ENCODE peak calls at places on chromosomes 5 and 9, in five cellular contexts. F, N, Y, L and S are unnamed samples.

GRCh38 chr5:142360607-142361120 is 35.8 kb upstream of the SPRY4 start:
- DNase-seq in F (no peak), N (peak), Y (peak), L (no peak), S (peak)

GRCh38 chr5:149018909-149019443 is 43.9 kb downstream of the SH3TC2 start:
- DNase-seq in F (no peak), N (no peak), Y (no peak), L (no peak), S (no peak)

GRCh38 chr5:132190161-132190817 is 37.4 kb downstream of the P4HA2 start:
- DNase-seq in F (peak), N (peak), Y (peak), L (peak), S (peak)

GRCh38 chr5:142977363-142978051 is 207.3 kb downstream of the ARHGAP26 start:
- DNase-seq in F (no peak), N (no peak), Y (no peak), L (peak), S (no peak)

GRCh38 chr5:177312649-177313181 is 1.0 kb upstream of the MXD3 start:
- DNase-seq in F (peak), N (peak), Y (no peak), L (peak), S (peak)

GRCh38 chr5:56206126-56206525 is 27.0 kb downstream of the ANKRD55 start:
- DNase-seq in F (no peak), N (no peak), Y (no peak), L (no peak), S (no peak)

GRCh38 chr5:138981131-138981530 is 106.0 kb upstream of the LRRTM2 start:
- DNase-seq in F (no peak), N (no peak), Y (no peak), L (no peak), S (no peak)

GRCh38 chr5:96616801-96617200 is 45.4 kb upstream of the CAST start:
- DNase-seq in F (no peak), N (no peak), Y (no peak), L (no peak), S (no peak)

GRCh38 chr9:75140261-75140660 is 51.9 kb downstream of the OSTF1 start:
- DNase-seq in F (no peak), N (no peak), Y (no peak), L (no peak), S (no peak)

GRCh38 chr9:123296174-123296573 is 27.8 kb upstream of the STRBP start:
- DNase-seq in F (no peak), N (no peak), Y (no peak), L (no peak), S (no peak)

GRCh38 chr9:23538060-23538387 is 288.0 kb downstream of the ELAVL2 start:
- DNase-seq in F (no peak), N (no peak), Y (no peak), L (no peak), S (no peak)

GRCh38 chr9:101184813-101185278 is 156.3 kb downstream of the PLPPR1 start:
- DNase-seq in F (no peak), N (no peak), Y (peak), L (no peak), S (no peak)

GRCh38 chr9:34653131-34653530 is 1.1 kb downstream of the IL11RA start:
- DNase-seq in F (no peak), N (no peak), Y (no peak), L (no peak), S (no peak)

GRCh38 chr5:138702166-138702826 is 50.9 kb upstream of the CTNNA1 start:
- DNase-seq in F (no peak), N (no peak), Y (no peak), L (no peak), S (no peak)

GRCh38 chr5:24353606-24354005 is 291.2 kb downstream of the CDH10 start:
- DNase-seq in F (no peak), N (no peak), Y (no peak), L (no peak), S (no peak)

GRCh38 chr9:18189876-18190670 is 283.9 kb upstream of the ADAMTSL1 start:
- DNase-seq in F (no peak), N (no peak), Y (peak), L (no peak), S (no peak)

GRCh38 chr9:131731237-131731995 is 8.5 kb downstream of the RAPGEF1 start:
- DNase-seq in F (no peak), N (no peak), Y (no peak), L (no peak), S (no peak)

GRCh38 chr9:121075251-121076036 is 689 bp downstream of the CNTRL start:
- DNase-seq in F (no peak), N (no peak), Y (peak), L (peak), S (no peak)

GRCh38 chr5:57532513-57533497 is 50.2 kb upstream of the ACTBL2 start:
- DNase-seq in F (no peak), N (no peak), Y (no peak), L (no peak), S (no peak)

GRCh38 chr9:126516936-126517750 is 96.6 kb upstream of the LMX1B start:
- DNase-seq in F (no peak), N (peak), Y (peak), L (peak), S (no peak)

GRCh38 chr5:51657340-51658240 is 274.3 kb downstream of the ISL1 start:
- DNase-seq in F (no peak), N (no peak), Y (no peak), L (no peak), S (no peak)

GRCh38 chr9:122179690-122180074 is 20.0 kb downstream of the MORN5 start:
- DNase-seq in F (no peak), N (no peak), Y (no peak), L (no peak), S (no peak)

GRCh38 chr9:88425538-88425950 is 37.3 kb downstream of the SPIN1 start:
- DNase-seq in F (no peak), N (no peak), Y (no peak), L (no peak), S (no peak)

GRCh38 chr9:16824545-16825041 is 45.9 kb downstream of the BNC2 start:
- DNase-seq in F (no peak), N (no peak), Y (no peak), L (no peak), S (no peak)

GRCh38 chr5:168771698-168772097 is 192.5 kb upstream of the PANK3 start:
- DNase-seq in F (no peak), N (no peak), Y (no peak), L (no peak), S (no peak)

GRCh38 chr5:169629847-169630548 is 7.1 kb upstream of the DOCK2 start:
- DNase-seq in F (no peak), N (no peak), Y (no peak), L (no peak), S (no peak)

GRCh38 chr5:14252793-14253192 is 109.7 kb downstream of the TRIO start:
- DNase-seq in F (no peak), N (no peak), Y (no peak), L (no peak), S (no peak)

GRCh38 chr9:79731483-79731882 is 159.7 kb downstream of the TLE4 start:
- DNase-seq in F (peak), N (no peak), Y (no peak), L (peak), S (no peak)

GRCh38 chr5:143931389-143931984 is 119.5 kb downstream of the HMHB1 start:
- DNase-seq in F (no peak), N (no peak), Y (no peak), L (no peak), S (no peak)

GRCh38 chr9:31137151-31137849 is 1247.1 kb upstream of the ACO1 start:
- DNase-seq in F (no peak), N (no peak), Y (no peak), L (no peak), S (no peak)

GRCh38 chr5:95285406-95285761 is 490 bp upstream of the MCTP1 start:
- DNase-seq in F (no peak), N (no peak), Y (peak), L (no peak), S (peak)

GRCh38 chr5:114782869-114783268 is 386.8 kb downstream of the TRIM36 start:
- DNase-seq in F (no peak), N (no peak), Y (no peak), L (no peak), S (no peak)

GRCh38 chr9:618478-618877 is 223.0 kb upstream of the DMRT1 start:
- DNase-seq in F (no peak), N (no peak), Y (no peak), L (no peak), S (no peak)

GRCh38 chr9:92648447-92649406 is 21.2 kb downstream of the IPPK start:
- DNase-seq in F (no peak), N (no peak), Y (no peak), L (no peak), S (no peak)

GRCh38 chr5:149886060-149886459 is 58.5 kb downstream of the PDE6A start:
- DNase-seq in F (no peak), N (no peak), Y (no peak), L (no peak), S (no peak)

GRCh38 chr5:123476696-123477095 is 35.3 kb upstream of the CSNK1G3 start:
- DNase-seq in F (no peak), N (no peak), Y (no peak), L (no peak), S (no peak)

GRCh38 chr5:17257705-17258273 is 40.4 kb downstream of the BASP1 start:
- DNase-seq in F (no peak), N (no peak), Y (no peak), L (peak), S (no peak)

GRCh38 chr9:90881648-90882047 is 80.0 kb downstream of the SYK start:
- DNase-seq in F (peak), N (no peak), Y (peak), L (peak), S (no peak)

GRCh38 chr5:178376906-178377582 is 144.4 kb upstream of the PHYKPL start:
- DNase-seq in F (no peak), N (peak), Y (no peak), L (no peak), S (no peak)